ENCODE peak calls at places on chromosomes 2 and 18, in four cellular contexts. One of them, this sample, is unnamed.

GRCh38 chr2:134178109-134178877 is 75.6 kb upstream of the MGAT5 start:
- DNase-seq in LoVo: no peak
- DNase-seq in neural progenitor cell: no peak
- DNase-seq in gastrocnemius medialis: no peak
- DNase-seq in this sample: no peak

GRCh38 chr2:13650586-13651180 is 933.9 kb downstream of the TRIB2 start:
- DNase-seq in LoVo: no peak
- DNase-seq in neural progenitor cell: peak; percentile 45
- DNase-seq in gastrocnemius medialis: no peak
- DNase-seq in this sample: no peak

GRCh38 chr2:154623819-154624218 is 74.7 kb upstream of the KCNJ3 start:
- DNase-seq in LoVo: peak; percentile 39
- DNase-seq in neural progenitor cell: peak; percentile 65
- DNase-seq in gastrocnemius medialis: no peak
- DNase-seq in this sample: peak; percentile 4

GRCh38 chr2:212831671-212832199 is 293.1 kb upstream of the ERBB4 start:
- DNase-seq in LoVo: no peak
- DNase-seq in neural progenitor cell: no peak
- DNase-seq in gastrocnemius medialis: no peak
- DNase-seq in this sample: no peak

GRCh38 chr2:233838251-233838650 is 16.1 kb downstream of the HJURP start:
- DNase-seq in LoVo: no peak
- DNase-seq in neural progenitor cell: no peak
- DNase-seq in gastrocnemius medialis: no peak
- DNase-seq in this sample: no peak

GRCh38 chr18:49639643-49640361 is 77.9 kb downstream of the LIPG start:
- DNase-seq in LoVo: no peak
- DNase-seq in neural progenitor cell: no peak
- DNase-seq in gastrocnemius medialis: no peak
- DNase-seq in this sample: no peak

GRCh38 chr2:63741884-63742583 is 99.7 kb upstream of the UGP2 start:
- DNase-seq in LoVo: no peak
- DNase-seq in neural progenitor cell: no peak
- DNase-seq in gastrocnemius medialis: no peak
- DNase-seq in this sample: no peak

GRCh38 chr2:226712941-226713340 is 86.7 kb downstream of the IRS1 start:
- DNase-seq in LoVo: no peak
- DNase-seq in neural progenitor cell: no peak
- DNase-seq in gastrocnemius medialis: no peak
- DNase-seq in this sample: no peak

GRCh38 chr2:216108310-216108966 is 710 bp upstream of the XRCC5 start:
- DNase-seq in LoVo: no peak
- DNase-seq in neural progenitor cell: peak; percentile 35
- DNase-seq in gastrocnemius medialis: no peak
- DNase-seq in this sample: no peak

GRCh38 chr2:197158591-197159550 is 151.7 kb downstream of the ANKRD44 start:
- DNase-seq in LoVo: no peak
- DNase-seq in neural progenitor cell: no peak
- DNase-seq in gastrocnemius medialis: no peak
- DNase-seq in this sample: no peak

GRCh38 chr2:37357461-37358008 is 13.1 kb downstream of the QPCT start:
- DNase-seq in LoVo: peak; percentile 45
- DNase-seq in neural progenitor cell: no peak
- DNase-seq in gastrocnemius medialis: no peak
- DNase-seq in this sample: no peak

This sample was measured in substantia nigra.